ENCODE peak calls at places on chromosome 1, in six cellular contexts. A is GM12878, I is A549, L is endothelial cell of umbilical vein, Y is K562, P is HepG2. T is an unnamed sample.

GRCh38 chr1:86912501-86912900 is 1.4 kb downstream of the SELENOF start:
- DNase-seq in A (peak), Y (no peak), I (no peak), P (peak), L (peak), T (no peak)

GRCh38 chr1:51100264-51100880 is 1.7 kb upstream of the C1orf185 start:
- DNase-seq in Y (no peak), P (no peak), I (no peak), A (peak), L (no peak), T (no peak)

GRCh38 chr1:109060707-109061106 is 15.1 kb downstream of the TAF13 start:
- DNase-seq in A (no peak), L (no peak), P (no peak), Y (no peak), I (no peak), T (no peak)

GRCh38 chr1:199399996-199400714 is 627.4 kb upstream of the NR5A2 start:
- DNase-seq in P (no peak), L (no peak), A (peak), I (no peak), Y (no peak), T (peak)

GRCh38 chr1:173476197-173476663 is 905 bp upstream of the PRDX6 start:
- DNase-seq in Y (no peak), I (no peak), A (no peak), L (no peak), P (no peak), T (no peak)

GRCh38 chr1:18928985-18929384 is 26.6 kb upstream of the ALDH4A1 start:
- DNase-seq in L (no peak), I (no peak), P (no peak), A (no peak), Y (no peak), T (no peak)

GRCh38 chr1:183702087-183702812 is 49.1 kb upstream of the APOBEC4 start:
- DNase-seq in Y (no peak), L (no peak), A (no peak), P (no peak), I (no peak), T (no peak)

GRCh38 chr1:204572923-204573562 is 56.8 kb downstream of the MDM4 start:
- DNase-seq in A (no peak), Y (no peak), P (no peak), L (no peak), I (no peak), T (no peak)

GRCh38 chr1:9294440-9294773 is 1.7 kb downstream of the SPSB1 start:
- DNase-seq in I (no peak), Y (no peak), P (peak), A (no peak), L (peak), T (peak)

GRCh38 chr1:22506130-22506692 is 54.6 kb downstream of the ZBTB40 start:
- DNase-seq in P (no peak), A (no peak), L (no peak), I (no peak), Y (no peak), T (no peak)
- TF ChIP-seq MYC in P (no peak), A (no peak), L (no peak), I (no peak), Y (no peak), T (no peak)

GRCh38 chr1:235835226-235835625 is 31.5 kb downstream of the LYST start:
- DNase-seq in Y (no peak), P (no peak), A (no peak), L (no peak), I (no peak), T (no peak)

GRCh38 chr1:235838021-235838420 is 28.7 kb downstream of the LYST start:
- DNase-seq in I (no peak), Y (no peak), P (no peak), L (no peak), A (no peak), T (no peak)

GRCh38 chr1:235831148-235831547 is 35.6 kb downstream of the LYST start:
- DNase-seq in Y (no peak), L (no peak), P (no peak), I (no peak), A (peak), T (peak)

GRCh38 chr1:235832011-235832410 is 34.7 kb downstream of the LYST start:
- DNase-seq in A (no peak), L (no peak), P (no peak), Y (no peak), I (no peak), T (no peak)

GRCh38 chr1:235834620-235835019 is 32.1 kb downstream of the LYST start:
- DNase-seq in I (no peak), A (no peak), P (no peak), L (no peak), Y (no peak), T (no peak)
- TF ChIP-seq MYC in I (no peak), A (no peak), P (no peak), L (no peak), Y (no peak), T (no peak)

GRCh38 chr1:6176751-6177150 is 3.4 kb downstream of the CHD5 start:
- DNase-seq in A (no peak), L (no peak), P (no peak), Y (no peak), I (no peak), T (no peak)

GRCh38 chr1:6179564-6180175 is 451 bp downstream of the CHD5 start:
- DNase-seq in I (no peak), Y (no peak), P (no peak), A (no peak), L (no peak), T (no peak)

GRCh38 chr1:6178751-6179563 is 1.2 kb downstream of the CHD5 start:
- DNase-seq in A (no peak), P (no peak), L (no peak), I (no peak), Y (no peak), T (no peak)

GRCh38 chr1:6180215-6180577 is at the start of gene CHD5:
- DNase-seq in L (no peak), Y (no peak), I (no peak), P (no peak), A (no peak), T (no peak)

DNA sequence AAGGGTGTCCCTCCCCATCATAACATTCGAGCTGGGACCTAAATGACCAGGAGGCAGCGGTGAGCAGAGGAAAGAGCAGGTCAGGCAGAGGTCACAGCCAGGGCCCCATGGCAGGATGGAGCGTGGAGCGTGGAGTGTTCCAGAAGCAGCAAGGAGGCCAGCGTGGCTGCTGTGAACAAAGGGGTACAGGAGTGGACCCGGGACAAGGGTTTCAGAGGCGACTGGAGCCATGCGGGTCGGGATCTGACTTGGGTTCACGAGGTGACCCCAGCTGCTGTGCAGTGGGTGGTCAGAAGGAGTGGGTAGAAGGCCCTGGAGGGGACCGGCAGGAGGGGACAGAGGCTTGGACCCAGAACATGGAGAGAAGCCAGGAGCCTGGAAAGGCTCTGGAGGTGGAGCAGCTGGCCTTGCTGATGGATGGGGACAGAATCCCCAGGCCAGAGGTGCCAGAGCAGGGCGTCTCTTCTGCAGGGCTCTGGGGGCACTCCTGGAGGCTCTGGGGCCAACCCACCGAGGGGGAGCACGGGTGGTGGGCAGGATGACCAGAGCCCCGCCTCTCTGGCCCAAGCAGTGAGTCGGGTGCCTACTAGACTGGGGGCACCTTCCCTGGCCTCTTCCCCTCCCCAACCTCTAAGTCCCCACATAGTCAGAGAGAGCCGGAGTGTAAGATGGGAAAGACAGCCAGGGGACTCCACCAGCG is 2.3 kb downstream of the CHD5 start:
- DNase-seq in Y (no peak), P (no peak), L (no peak), I (no peak), A (no peak), T (no peak)
- TF ChIP-seq MYC in Y (no peak), P (no peak), L (no peak), I (no peak), A (no peak), T (no peak)

DNA sequence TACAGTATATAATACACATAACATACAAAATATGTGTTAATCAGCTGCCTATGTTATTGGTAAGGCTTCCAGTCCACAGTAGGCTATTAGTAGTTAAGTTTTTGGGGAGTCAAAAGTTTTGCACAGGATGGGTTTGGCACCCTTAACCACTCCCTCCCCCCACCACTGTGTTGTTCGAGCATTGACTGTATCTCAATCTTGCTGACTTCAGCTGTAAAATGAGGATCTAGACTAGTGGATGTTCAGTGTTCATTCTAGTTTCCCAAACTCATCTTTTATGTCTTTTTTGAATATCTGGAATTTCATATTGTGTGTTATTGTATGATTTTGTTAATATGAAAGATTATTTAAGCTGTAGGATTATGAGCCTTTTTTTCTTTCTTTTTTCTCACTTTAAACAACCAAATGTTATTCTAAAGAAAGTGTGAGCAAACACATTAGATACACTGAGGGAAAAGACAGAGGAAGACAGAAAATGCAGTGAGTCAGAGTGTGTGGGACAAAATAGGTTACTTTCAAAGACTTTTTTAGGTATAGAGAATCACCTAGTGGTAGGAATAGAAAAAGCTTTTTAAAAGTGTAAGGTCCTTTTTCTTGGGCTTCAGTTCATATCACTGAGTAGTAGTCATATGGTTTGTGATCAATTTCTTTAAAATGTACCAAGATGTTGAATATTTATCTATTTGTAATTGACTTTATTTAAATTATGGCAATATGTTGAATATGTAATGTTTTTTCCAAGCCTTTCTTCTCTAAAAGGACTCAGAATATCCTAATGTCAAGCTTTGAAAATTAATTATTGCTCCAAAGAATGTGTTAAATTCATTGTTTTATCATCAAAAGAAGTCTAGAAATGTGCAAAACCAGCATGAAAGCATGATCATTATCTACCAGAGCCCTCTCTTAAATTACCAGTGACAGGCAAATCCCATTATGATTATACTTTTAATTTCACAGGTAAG is 17.9 kb upstream of the CENPF start:
- DNase-seq in L (peak), I (peak), A (no peak), P (peak), Y (peak), T (peak)
- TF ChIP-seq MYC in L (no peak), I (no peak), A (no peak), P (no peak), Y (no peak), T (no peak)

GRCh38 chr1:150182233-150182632 is 32.5 kb downstream of the PLEKHO1 start:
- DNase-seq in Y (no peak), I (no peak), L (no peak), A (no peak), P (no peak), T (no peak)

GRCh38 chr1:150187560-150187931 is 37.8 kb downstream of the PLEKHO1 start:
- DNase-seq in Y (no peak), I (no peak), P (no peak), A (no peak), L (no peak), T (peak)

GRCh38 chr1:150192012-150192411 is 42.3 kb downstream of the PLEKHO1 start:
- DNase-seq in L (no peak), P (no peak), I (no peak), Y (no peak), A (no peak), T (no peak)

GRCh38 chr1:150185481-150185880 is 35.8 kb downstream of the PLEKHO1 start:
- DNase-seq in L (no peak), Y (no peak), A (no peak), P (no peak), I (no peak), T (no peak)

GRCh38 chr1:150186789-150187559 is 37.3 kb downstream of the PLEKHO1 start:
- DNase-seq in L (peak), I (peak), P (peak), Y (peak), A (no peak), T (peak)
- TF ChIP-seq MYC in L (no peak), I (no peak), P (no peak), Y (no peak), A (no peak), T (no peak)

GRCh38 chr1:170692866-170693575 is 29.1 kb downstream of the PRRX1 start:
- DNase-seq in P (no peak), L (peak), I (no peak), A (no peak), Y (no peak), T (peak)
- TF ChIP-seq MYC in P (no peak), L (no peak), I (no peak), A (no peak), Y (no peak), T (no peak)

GRCh38 chr1:152050886-152051764 is 14.3 kb upstream of the S100A11 start:
- DNase-seq in Y (no peak), A (no peak), P (no peak), I (no peak), L (no peak), T (peak)
- TF ChIP-seq MYC in Y (no peak), A (no peak), P (no peak), I (no peak), L (no peak), T (no peak)

T was measured in NB4.